ENCODE peak calls at places on chromosomes 4 and X, in seven cellular contexts. One of them, this sample, is unnamed.

GRCh38 chr4:188032583-188032982 is 37.0 kb downstream of the ZFP42 start:
- DNase-seq in upper lobe of left lung: peak
- DNase-seq in RWPE2: no peak
- DNase-seq in stomach: no peak
- DNase-seq in tibial nerve: no peak
- DNase-seq in heart right ventricle: no peak
- DNase-seq in adrenal gland: no peak
- DNase-seq in this sample: no peak

GRCh38 chrX:154056739-154057367 is 37.2 kb upstream of the IRAK1 start:
- DNase-seq in RWPE2: no peak
- DNase-seq in stomach: no peak
- DNase-seq in heart right ventricle: no peak
- DNase-seq in tibial nerve: no peak
- DNase-seq in upper lobe of left lung: peak
- DNase-seq in adrenal gland: peak
- DNase-seq in this sample: peak

GRCh38 chrX:142999209-142999720 is 26.5 kb upstream of the SPANXN4 start:
- DNase-seq in tibial nerve: no peak
- DNase-seq in upper lobe of left lung: no peak
- DNase-seq in adrenal gland: no peak
- DNase-seq in heart right ventricle: no peak
- DNase-seq in RWPE2: no peak
- DNase-seq in stomach: no peak
- DNase-seq in this sample: peak

GRCh38 chr4:183396187-183396738 is 48.2 kb upstream of the CDKN2AIP start:
- DNase-seq in stomach: no peak
- DNase-seq in tibial nerve: no peak
- DNase-seq in heart right ventricle: no peak
- DNase-seq in adrenal gland: no peak
- DNase-seq in RWPE2: no peak
- DNase-seq in upper lobe of left lung: no peak
- DNase-seq in this sample: peak

GRCh38 chr4:52643846-52644245 is 15.3 kb downstream of the USP46 start:
- DNase-seq in RWPE2: no peak
- DNase-seq in upper lobe of left lung: no peak
- DNase-seq in heart right ventricle: peak
- DNase-seq in tibial nerve: peak
- DNase-seq in adrenal gland: peak
- DNase-seq in stomach: peak
- DNase-seq in this sample: peak

GRCh38 chr4:77015390-77015789 is 60.4 kb downstream of the CCNI start:
- DNase-seq in stomach: no peak
- DNase-seq in tibial nerve: no peak
- DNase-seq in upper lobe of left lung: no peak
- DNase-seq in heart right ventricle: no peak
- DNase-seq in adrenal gland: no peak
- DNase-seq in RWPE2: no peak
- DNase-seq in this sample: peak

GRCh38 chrX:150086371-150086770 is 148.1 kb upstream of the EOLA2 start:
- DNase-seq in RWPE2: no peak
- DNase-seq in stomach: no peak
- DNase-seq in upper lobe of left lung: no peak
- DNase-seq in tibial nerve: no peak
- DNase-seq in heart right ventricle: no peak
- DNase-seq in adrenal gland: no peak
- DNase-seq in this sample: no peak

GRCh38 chr4:39023059-39023458 is 9.2 kb downstream of the TMEM156 start:
- DNase-seq in RWPE2: no peak
- DNase-seq in heart right ventricle: no peak
- DNase-seq in adrenal gland: no peak
- DNase-seq in stomach: no peak
- DNase-seq in upper lobe of left lung: no peak
- DNase-seq in tibial nerve: no peak
- DNase-seq in this sample: no peak

GRCh38 chr4:139530833-139531427 is 25.1 kb downstream of the SETD7 start:
- DNase-seq in adrenal gland: peak
- DNase-seq in tibial nerve: peak
- DNase-seq in stomach: peak
- DNase-seq in heart right ventricle: no peak
- DNase-seq in upper lobe of left lung: no peak
- DNase-seq in RWPE2: no peak
- DNase-seq in this sample: peak

GRCh38 chrX:41913476-41913875 is 9.9 kb downstream of the CASK start:
- DNase-seq in heart right ventricle: no peak
- DNase-seq in stomach: no peak
- DNase-seq in adrenal gland: no peak
- DNase-seq in upper lobe of left lung: no peak
- DNase-seq in RWPE2: no peak
- DNase-seq in tibial nerve: no peak
- DNase-seq in this sample: no peak

GRCh38 chr4:169823685-169824084 is 65.9 kb upstream of the HPF1 start:
- DNase-seq in tibial nerve: no peak
- DNase-seq in stomach: no peak
- DNase-seq in upper lobe of left lung: no peak
- DNase-seq in RWPE2: no peak
- DNase-seq in heart right ventricle: peak
- DNase-seq in adrenal gland: peak
- DNase-seq in this sample: peak

GRCh38 chr4:166594326-166594946 is 639.9 kb downstream of the SPOCK3 start:
- DNase-seq in stomach: peak
- DNase-seq in tibial nerve: no peak
- DNase-seq in RWPE2: no peak
- DNase-seq in heart right ventricle: peak
- DNase-seq in adrenal gland: peak
- DNase-seq in upper lobe of left lung: no peak
- DNase-seq in this sample: peak
- TF ChIP-seq CTCF in stomach: no peak
- TF ChIP-seq CTCF in tibial nerve: no peak
- TF ChIP-seq CTCF in RWPE2: peak
- TF ChIP-seq CTCF in heart right ventricle: peak
- TF ChIP-seq CTCF in adrenal gland: no peak
- TF ChIP-seq CTCF in upper lobe of left lung: peak
- TF ChIP-seq CTCF in this sample: peak

GRCh38 chrX:52983526-52983925 is 25.2 kb upstream of the FAM156A start:
- DNase-seq in upper lobe of left lung: no peak
- DNase-seq in tibial nerve: no peak
- DNase-seq in heart right ventricle: no peak
- DNase-seq in stomach: no peak
- DNase-seq in adrenal gland: no peak
- DNase-seq in RWPE2: no peak
- DNase-seq in this sample: no peak
- H3K4me3 ChIP-seq in upper lobe of left lung: no peak
- H3K4me3 ChIP-seq in tibial nerve: peak
- H3K4me3 ChIP-seq in heart right ventricle: peak
- H3K4me3 ChIP-seq in stomach: no peak
- H3K4me3 ChIP-seq in adrenal gland: no peak
- H3K4me3 ChIP-seq in RWPE2: no peak
- H3K4me3 ChIP-seq in this sample: no peak

DNA sequence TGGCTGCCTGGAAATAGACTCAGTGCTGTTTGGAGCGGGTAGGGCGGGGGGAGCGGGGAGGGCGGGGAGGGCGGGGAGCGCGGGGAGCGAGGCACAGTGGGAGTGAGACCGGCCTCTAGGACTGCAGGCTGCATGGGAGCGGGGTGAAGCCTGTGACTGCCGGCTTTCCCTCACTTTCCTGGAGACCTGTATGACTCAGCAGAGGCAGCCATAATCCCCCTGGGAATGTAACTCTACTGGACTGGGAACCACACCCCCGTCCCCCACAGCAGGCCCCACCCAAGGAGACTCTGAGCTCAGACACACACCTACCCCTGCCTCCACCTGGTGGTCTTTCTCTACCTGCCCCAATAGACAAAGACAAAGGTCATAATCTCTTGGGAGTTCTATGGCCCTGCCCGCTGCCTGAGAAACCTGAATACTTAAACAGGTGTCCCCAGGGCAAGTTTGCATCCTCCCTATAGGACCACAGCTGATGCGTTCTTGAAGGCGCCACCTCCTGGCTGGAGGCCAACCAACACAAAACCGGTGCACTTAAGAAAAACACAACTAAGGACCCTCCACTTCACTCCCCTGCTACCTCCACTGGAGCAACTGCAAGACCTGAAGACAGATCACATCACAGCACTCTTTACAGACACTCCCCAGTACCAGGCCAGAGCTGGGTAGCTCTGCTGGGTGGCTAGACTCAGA is 18.0 kb downstream of the HDAC8 start:
- DNase-seq in tibial nerve: no peak
- DNase-seq in stomach: no peak
- DNase-seq in heart right ventricle: peak
- DNase-seq in RWPE2: peak
- DNase-seq in adrenal gland: no peak
- DNase-seq in upper lobe of left lung: peak
- DNase-seq in this sample: peak
- TF ChIP-seq CTCF in tibial nerve: no peak
- TF ChIP-seq CTCF in stomach: no peak
- TF ChIP-seq CTCF in heart right ventricle: no peak
- TF ChIP-seq CTCF in RWPE2: peak
- TF ChIP-seq CTCF in adrenal gland: no peak
- TF ChIP-seq CTCF in upper lobe of left lung: no peak
- TF ChIP-seq CTCF in this sample: no peak

DNA sequence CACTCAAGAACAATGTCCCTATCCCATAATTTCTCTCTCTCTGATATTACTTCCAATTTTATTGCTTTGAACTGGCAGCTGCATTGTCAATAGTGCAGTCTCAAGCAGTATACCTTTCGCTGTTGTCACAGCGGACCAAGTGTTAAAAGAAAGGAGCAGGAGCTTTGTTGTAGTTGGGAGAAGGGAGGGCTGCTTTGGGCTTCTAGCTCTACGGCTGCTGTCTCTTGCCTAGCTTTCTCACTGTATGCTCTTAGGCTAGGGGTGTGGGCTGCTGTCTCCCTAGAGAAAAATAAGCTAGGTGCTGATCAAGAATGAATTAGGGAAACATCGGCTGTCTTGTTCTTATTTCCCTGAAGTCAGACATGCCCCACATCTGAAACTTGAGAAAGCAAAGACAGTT is 52.5 kb downstream of the TRPC5OS start:
- DNase-seq in adrenal gland: no peak
- DNase-seq in stomach: no peak
- DNase-seq in tibial nerve: no peak
- DNase-seq in heart right ventricle: no peak
- DNase-seq in RWPE2: no peak
- DNase-seq in upper lobe of left lung: no peak
- DNase-seq in this sample: no peak
- H3K4me3 ChIP-seq in adrenal gland: no peak
- H3K4me3 ChIP-seq in stomach: no peak
- H3K4me3 ChIP-seq in tibial nerve: no peak
- H3K4me3 ChIP-seq in heart right ventricle: no peak
- H3K4me3 ChIP-seq in RWPE2: no peak
- H3K4me3 ChIP-seq in upper lobe of left lung: no peak
- H3K4me3 ChIP-seq in this sample: no peak

DNA sequence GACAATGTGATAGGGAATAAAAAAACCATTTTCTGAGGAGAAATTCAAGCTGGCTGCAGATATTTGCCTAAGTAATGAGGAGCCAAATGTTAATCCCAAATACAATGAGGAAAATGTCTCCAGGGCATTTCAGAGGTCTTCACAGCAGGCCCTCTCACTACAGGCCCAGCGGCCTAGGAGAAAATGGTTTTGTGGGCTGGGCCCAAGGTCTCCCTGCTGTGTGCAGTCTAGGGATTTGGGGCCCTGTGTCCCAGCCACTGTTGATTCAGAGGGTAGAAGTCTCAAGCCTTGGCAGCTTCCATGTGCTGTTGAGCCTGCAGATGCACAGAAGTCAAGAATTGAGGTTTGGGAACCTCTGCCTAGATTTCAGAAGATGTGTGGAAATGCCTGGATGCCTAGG is 778.7 kb downstream of the CENPC start:
- DNase-seq in RWPE2: no peak
- DNase-seq in upper lobe of left lung: no peak
- DNase-seq in heart right ventricle: no peak
- DNase-seq in stomach: no peak
- DNase-seq in adrenal gland: no peak
- DNase-seq in tibial nerve: no peak
- DNase-seq in this sample: no peak
- TF ChIP-seq CTCF in RWPE2: no peak
- TF ChIP-seq CTCF in upper lobe of left lung: no peak
- TF ChIP-seq CTCF in heart right ventricle: no peak
- TF ChIP-seq CTCF in stomach: no peak
- TF ChIP-seq CTCF in adrenal gland: no peak
- TF ChIP-seq CTCF in tibial nerve: no peak
- TF ChIP-seq CTCF in this sample: no peak